ENCODE peak calls at places on chromosomes 5 and 9, in seven cellular contexts. One of them, this sample, is unnamed.

GRCh38 chr9:89498845-89499480 is 1.1 kb upstream of the SEMA4D start:
- DNase-seq in sigmoid colon: no peak
- DNase-seq in fibroblast of mammary gland: no peak
- DNase-seq in tibial artery: no peak
- DNase-seq in CD8-positive, alpha-beta T cell: no peak
- DNase-seq in brain microvascular endothelial cell: no peak
- DNase-seq in fibroblast of lung: no peak
- DNase-seq in this sample: no peak

GRCh38 chr5:141906517-141906916 is 17.2 kb upstream of the DELE1 start:
- DNase-seq in sigmoid colon: no peak
- DNase-seq in CD8-positive, alpha-beta T cell: no peak
- DNase-seq in fibroblast of lung: no peak
- DNase-seq in brain microvascular endothelial cell: no peak
- DNase-seq in fibroblast of mammary gland: no peak
- DNase-seq in tibial artery: no peak
- DNase-seq in this sample: no peak

GRCh38 chr5:159773062-159773924 is 143.0 kb upstream of the ADRA1B start:
- DNase-seq in fibroblast of lung: peak
- DNase-seq in fibroblast of mammary gland: peak
- DNase-seq in sigmoid colon: peak
- DNase-seq in tibial artery: peak
- DNase-seq in CD8-positive, alpha-beta T cell: peak
- DNase-seq in brain microvascular endothelial cell: peak
- DNase-seq in this sample: no peak

GRCh38 chr5:31404325-31404724 is 127.6 kb downstream of the DROSHA start:
- DNase-seq in sigmoid colon: no peak
- DNase-seq in CD8-positive, alpha-beta T cell: no peak
- DNase-seq in tibial artery: no peak
- DNase-seq in fibroblast of mammary gland: no peak
- DNase-seq in fibroblast of lung: peak
- DNase-seq in brain microvascular endothelial cell: no peak
- DNase-seq in this sample: no peak

GRCh38 chr5:78698218-78698751 is 49.7 kb upstream of the LHFPL2 start:
- DNase-seq in tibial artery: peak
- DNase-seq in fibroblast of mammary gland: peak
- DNase-seq in brain microvascular endothelial cell: peak
- DNase-seq in fibroblast of lung: peak
- DNase-seq in sigmoid colon: peak
- DNase-seq in CD8-positive, alpha-beta T cell: no peak
- DNase-seq in this sample: no peak

GRCh38 chr5:141478321-141478945 is 2.7 kb downstream of the PCDHGC3 start:
- DNase-seq in sigmoid colon: no peak
- DNase-seq in fibroblast of mammary gland: peak
- DNase-seq in brain microvascular endothelial cell: no peak
- DNase-seq in fibroblast of lung: peak
- DNase-seq in CD8-positive, alpha-beta T cell: no peak
- DNase-seq in tibial artery: no peak
- DNase-seq in this sample: no peak

GRCh38 chr9:38278931-38279532 is 113.5 kb upstream of the ALDH1B1 start:
- DNase-seq in fibroblast of mammary gland: no peak
- DNase-seq in tibial artery: no peak
- DNase-seq in brain microvascular endothelial cell: no peak
- DNase-seq in fibroblast of lung: no peak
- DNase-seq in CD8-positive, alpha-beta T cell: no peak
- DNase-seq in sigmoid colon: no peak
- DNase-seq in this sample: no peak

GRCh38 chr9:138011951-138012500 is 134.4 kb downstream of the CACNA1B start:
- DNase-seq in fibroblast of lung: no peak
- DNase-seq in brain microvascular endothelial cell: no peak
- DNase-seq in fibroblast of mammary gland: no peak
- DNase-seq in sigmoid colon: peak
- DNase-seq in tibial artery: no peak
- DNase-seq in CD8-positive, alpha-beta T cell: no peak
- DNase-seq in this sample: no peak

GRCh38 chr5:59599729-59600128 is 293.8 kb downstream of the PDE4D start:
- DNase-seq in tibial artery: no peak
- DNase-seq in CD8-positive, alpha-beta T cell: no peak
- DNase-seq in fibroblast of lung: no peak
- DNase-seq in brain microvascular endothelial cell: no peak
- DNase-seq in sigmoid colon: no peak
- DNase-seq in fibroblast of mammary gland: no peak
- DNase-seq in this sample: no peak

GRCh38 chr9:22228542-22228941 is 218.1 kb upstream of the DMRTA1 start:
- DNase-seq in fibroblast of lung: no peak
- DNase-seq in fibroblast of mammary gland: peak
- DNase-seq in brain microvascular endothelial cell: no peak
- DNase-seq in tibial artery: no peak
- DNase-seq in sigmoid colon: no peak
- DNase-seq in CD8-positive, alpha-beta T cell: no peak
- DNase-seq in this sample: no peak

GRCh38 chr5:150036513-150036912 is 36.0 kb downstream of the HMGXB3 start:
- DNase-seq in sigmoid colon: no peak
- DNase-seq in brain microvascular endothelial cell: peak
- DNase-seq in fibroblast of mammary gland: peak
- DNase-seq in tibial artery: no peak
- DNase-seq in fibroblast of lung: peak
- DNase-seq in CD8-positive, alpha-beta T cell: no peak
- DNase-seq in this sample: peak

GRCh38 chr5:111697881-111698757 is 58.9 kb downstream of the NREP start:
- DNase-seq in CD8-positive, alpha-beta T cell: no peak
- DNase-seq in tibial artery: no peak
- DNase-seq in sigmoid colon: no peak
- DNase-seq in fibroblast of lung: peak
- DNase-seq in fibroblast of mammary gland: peak
- DNase-seq in brain microvascular endothelial cell: peak
- DNase-seq in this sample: no peak
- TF ChIP-seq CTCF in CD8-positive, alpha-beta T cell: no peak
- TF ChIP-seq CTCF in tibial artery: no peak
- TF ChIP-seq CTCF in sigmoid colon: no peak
- TF ChIP-seq CTCF in fibroblast of lung: peak
- TF ChIP-seq CTCF in fibroblast of mammary gland: peak
- TF ChIP-seq CTCF in brain microvascular endothelial cell: peak
- TF ChIP-seq CTCF in this sample: peak

GRCh38 chr9:93211654-93212001 is 27.7 kb downstream of the WNK2 start:
- DNase-seq in fibroblast of mammary gland: no peak
- DNase-seq in tibial artery: no peak
- DNase-seq in sigmoid colon: no peak
- DNase-seq in fibroblast of lung: no peak
- DNase-seq in CD8-positive, alpha-beta T cell: no peak
- DNase-seq in brain microvascular endothelial cell: no peak
- DNase-seq in this sample: no peak

GRCh38 chr9:93210974-93211653 is 27.2 kb downstream of the WNK2 start:
- DNase-seq in sigmoid colon: no peak
- DNase-seq in CD8-positive, alpha-beta T cell: no peak
- DNase-seq in fibroblast of lung: no peak
- DNase-seq in tibial artery: no peak
- DNase-seq in brain microvascular endothelial cell: no peak
- DNase-seq in fibroblast of mammary gland: no peak
- DNase-seq in this sample: no peak

GRCh38 chr9:93209576-93210323 is 25.8 kb downstream of the WNK2 start:
- DNase-seq in fibroblast of lung: no peak
- DNase-seq in fibroblast of mammary gland: no peak
- DNase-seq in brain microvascular endothelial cell: no peak
- DNase-seq in CD8-positive, alpha-beta T cell: no peak
- DNase-seq in tibial artery: no peak
- DNase-seq in sigmoid colon: no peak
- DNase-seq in this sample: no peak

GRCh38 chr9:93209097-93209496 is 25.2 kb downstream of the WNK2 start:
- DNase-seq in sigmoid colon: no peak
- DNase-seq in fibroblast of mammary gland: no peak
- DNase-seq in tibial artery: no peak
- DNase-seq in fibroblast of lung: no peak
- DNase-seq in CD8-positive, alpha-beta T cell: no peak
- DNase-seq in brain microvascular endothelial cell: no peak
- DNase-seq in this sample: no peak

DNA sequence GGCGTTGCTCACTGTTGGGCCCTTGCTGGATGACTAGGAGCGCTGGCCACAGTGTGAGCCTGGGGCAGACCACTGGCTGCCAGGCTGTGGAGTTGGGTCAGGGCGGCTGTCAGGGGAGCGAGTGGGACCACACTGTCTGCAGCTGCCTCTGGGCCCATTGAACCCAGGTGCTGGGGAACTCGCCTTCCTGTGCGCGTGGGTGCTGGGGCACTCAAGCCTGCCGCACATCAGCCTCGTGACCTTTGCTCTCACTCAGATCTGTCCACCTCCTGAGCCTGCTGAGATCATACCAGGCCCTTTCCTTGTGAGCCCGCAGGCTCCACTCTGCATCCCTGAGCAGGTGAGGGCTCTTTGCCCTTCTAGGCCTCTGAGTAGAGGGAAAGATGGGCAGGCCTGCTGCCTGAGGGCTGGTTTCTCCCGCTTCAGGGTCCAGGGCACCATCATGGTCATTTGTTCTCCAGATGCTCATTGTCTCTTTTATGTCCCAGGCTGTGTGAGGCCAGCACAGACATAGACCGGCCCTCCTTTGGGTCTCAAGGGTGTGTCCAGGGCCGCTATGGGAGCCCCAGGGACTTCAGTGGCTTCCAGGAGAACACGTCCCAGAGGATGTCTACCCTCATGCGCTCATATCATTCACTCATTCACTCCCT is 26.5 kb downstream of the WNK2 start:
- DNase-seq in tibial artery: no peak
- DNase-seq in fibroblast of lung: no peak
- DNase-seq in CD8-positive, alpha-beta T cell: no peak
- DNase-seq in sigmoid colon: no peak
- DNase-seq in fibroblast of mammary gland: no peak
- DNase-seq in brain microvascular endothelial cell: no peak
- DNase-seq in this sample: no peak
- H3K4me3 ChIP-seq in tibial artery: no peak
- H3K4me3 ChIP-seq in fibroblast of lung: no peak
- H3K4me3 ChIP-seq in CD8-positive, alpha-beta T cell: no peak
- H3K4me3 ChIP-seq in sigmoid colon: no peak
- H3K4me3 ChIP-seq in fibroblast of mammary gland: no peak
- H3K4me3 ChIP-seq in brain microvascular endothelial cell: no peak
- H3K4me3 ChIP-seq in this sample: no peak

GRCh38 chr9:91159664-91160121 is 202.0 kb downstream of the AUH start:
- DNase-seq in fibroblast of lung: no peak
- DNase-seq in sigmoid colon: peak
- DNase-seq in fibroblast of mammary gland: no peak
- DNase-seq in tibial artery: no peak
- DNase-seq in CD8-positive, alpha-beta T cell: no peak
- DNase-seq in brain microvascular endothelial cell: no peak
- DNase-seq in this sample: no peak

GRCh38 chr9:91156451-91157234 is 205.1 kb downstream of the AUH start:
- DNase-seq in brain microvascular endothelial cell: no peak
- DNase-seq in fibroblast of lung: no peak
- DNase-seq in CD8-positive, alpha-beta T cell: no peak
- DNase-seq in sigmoid colon: no peak
- DNase-seq in tibial artery: no peak
- DNase-seq in fibroblast of mammary gland: no peak
- DNase-seq in this sample: no peak

GRCh38 chr9:91160181-91160580 is 201.5 kb downstream of the AUH start:
- DNase-seq in fibroblast of lung: no peak
- DNase-seq in fibroblast of mammary gland: no peak
- DNase-seq in brain microvascular endothelial cell: no peak
- DNase-seq in tibial artery: no peak
- DNase-seq in CD8-positive, alpha-beta T cell: no peak
- DNase-seq in sigmoid colon: no peak
- DNase-seq in this sample: no peak

GRCh38 chr9:91158946-91159345 is 202.8 kb downstream of the AUH start:
- DNase-seq in brain microvascular endothelial cell: no peak
- DNase-seq in fibroblast of mammary gland: no peak
- DNase-seq in CD8-positive, alpha-beta T cell: no peak
- DNase-seq in tibial artery: no peak
- DNase-seq in fibroblast of lung: no peak
- DNase-seq in sigmoid colon: no peak
- DNase-seq in this sample: no peak

GRCh38 chr9:91157891-91158660 is 203.6 kb downstream of the AUH start:
- DNase-seq in brain microvascular endothelial cell: no peak
- DNase-seq in CD8-positive, alpha-beta T cell: no peak
- DNase-seq in fibroblast of mammary gland: no peak
- DNase-seq in fibroblast of lung: no peak
- DNase-seq in sigmoid colon: no peak
- DNase-seq in tibial artery: no peak
- DNase-seq in this sample: no peak
- TF ChIP-seq CTCF in brain microvascular endothelial cell: no peak
- TF ChIP-seq CTCF in CD8-positive, alpha-beta T cell: no peak
- TF ChIP-seq CTCF in fibroblast of mammary gland: no peak
- TF ChIP-seq CTCF in fibroblast of lung: no peak
- TF ChIP-seq CTCF in sigmoid colon: no peak
- TF ChIP-seq CTCF in tibial artery: no peak
- TF ChIP-seq CTCF in this sample: no peak

GRCh38 chr9:136267261-136268111 is 21.9 kb upstream of the QSOX2 start:
- DNase-seq in brain microvascular endothelial cell: peak
- DNase-seq in fibroblast of lung: peak
- DNase-seq in CD8-positive, alpha-beta T cell: peak
- DNase-seq in fibroblast of mammary gland: peak
- DNase-seq in sigmoid colon: peak
- DNase-seq in tibial artery: peak
- DNase-seq in this sample: peak
- H3K4me3 ChIP-seq in brain microvascular endothelial cell: peak
- H3K4me3 ChIP-seq in fibroblast of lung: peak
- H3K4me3 ChIP-seq in CD8-positive, alpha-beta T cell: peak
- H3K4me3 ChIP-seq in fibroblast of mammary gland: peak
- H3K4me3 ChIP-seq in sigmoid colon: peak
- H3K4me3 ChIP-seq in tibial artery: peak
- H3K4me3 ChIP-seq in this sample: peak

DNA sequence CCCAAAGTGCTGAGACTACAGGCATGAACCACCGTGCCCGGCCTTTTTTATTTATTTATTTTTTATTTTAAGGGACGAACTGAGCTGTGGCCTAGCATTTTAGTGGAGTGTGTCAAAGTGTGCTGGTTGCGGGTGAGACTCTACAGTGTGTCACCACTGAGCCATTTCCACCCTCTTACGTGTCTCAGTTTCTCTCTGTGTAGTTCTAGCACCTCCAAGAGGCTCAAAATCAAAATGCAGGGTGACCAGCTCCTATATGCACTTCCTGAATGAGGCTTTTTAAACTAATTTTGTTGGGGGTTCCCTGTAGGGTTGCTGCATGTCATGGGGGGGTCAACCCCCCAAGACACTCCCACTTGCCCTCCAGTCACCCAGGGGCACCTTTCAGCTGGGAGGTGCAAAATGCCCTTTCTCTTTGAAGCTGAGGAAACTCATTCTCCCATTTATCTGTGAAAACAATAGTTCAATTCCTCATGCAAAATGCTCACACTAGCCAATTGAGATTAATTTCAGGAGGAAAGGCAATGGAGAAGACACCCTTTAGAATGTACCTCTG is 69.3 kb downstream of the COL15A1 start:
- DNase-seq in CD8-positive, alpha-beta T cell: no peak
- DNase-seq in brain microvascular endothelial cell: no peak
- DNase-seq in tibial artery: no peak
- DNase-seq in fibroblast of mammary gland: peak
- DNase-seq in fibroblast of lung: no peak
- DNase-seq in sigmoid colon: no peak
- DNase-seq in this sample: no peak
- TF ChIP-seq CTCF in CD8-positive, alpha-beta T cell: peak
- TF ChIP-seq CTCF in brain microvascular endothelial cell: peak
- TF ChIP-seq CTCF in tibial artery: peak
- TF ChIP-seq CTCF in fibroblast of mammary gland: peak
- TF ChIP-seq CTCF in fibroblast of lung: peak
- TF ChIP-seq CTCF in sigmoid colon: peak
- TF ChIP-seq CTCF in this sample: no peak